ENCODE peak calls at places on chromosomes 1 and 21, in four cellular contexts. Q is K562, N is HepG2, Z is HCT116. F is an unnamed sample.

GRCh38 chr1:58057820-58058219 is 488.7 kb downstream of the OMA1 start:
- DNase-seq in Q (no peak), N (no peak), Z (no peak), F (no peak)

GRCh38 chr1:193113992-193114332 is 7.9 kb upstream of the CDC73 start:
- DNase-seq in Q (peak), Z (no peak), N (no peak), F (no peak)

GRCh38 chr1:154403300-154403943 is 1.7 kb upstream of the IL6R start:
- DNase-seq in Q (no peak), Z (no peak), N (no peak), F (no peak)

GRCh38 chr1:182611787-182612186 is 7.6 kb upstream of the RGS16 start:
- DNase-seq in Z (no peak), Q (no peak), N (no peak), F (no peak)

GRCh38 chr1:236039736-236040670 is 24.9 kb downstream of the NID1 start:
- DNase-seq in Q (no peak), N (peak), Z (no peak), F (no peak)

GRCh38 chr1:35319988-35320713 is 51.6 kb downstream of the ZMYM4 start:
- DNase-seq in Q (no peak), Z (no peak), N (no peak), F (no peak)

GRCh38 chr1:227793948-227794812 is 21.3 kb upstream of the PRSS38 start:
- DNase-seq in Z (no peak), N (no peak), Q (peak), F (peak)

GRCh38 chr21:29647353-29647781 is 292.4 kb downstream of the GRIK1 start:
- DNase-seq in Z (no peak), N (no peak), Q (peak), F (no peak)

GRCh38 chr1:54488831-54489626 is 59.0 kb upstream of the ACOT11 start:
- DNase-seq in Z (peak), N (peak), Q (peak), F (peak)

GRCh38 chr1:5551274-5551966 is 440.8 kb downstream of the NPHP4 start:
- DNase-seq in Q (no peak), N (peak), Z (peak), F (no peak)

DNA sequence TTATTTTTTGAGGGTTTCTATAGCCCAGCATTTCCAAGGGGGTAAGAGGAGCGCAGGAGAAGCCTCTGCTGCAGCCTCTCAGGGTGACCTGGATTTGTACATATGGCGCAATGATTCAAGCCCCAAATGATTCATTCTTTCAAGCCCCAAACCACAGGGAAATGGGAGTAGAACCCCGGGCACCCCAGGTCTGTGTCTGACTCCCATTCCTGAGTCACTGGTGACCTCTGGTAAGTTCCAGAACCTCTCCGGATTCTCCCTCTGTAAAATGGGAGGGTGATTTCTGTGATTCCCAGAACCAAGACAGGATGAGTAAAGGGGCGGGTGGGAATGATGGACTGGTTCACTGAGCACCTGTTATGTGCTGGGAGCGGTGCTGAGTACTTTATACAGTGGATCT is 20.1 kb upstream of the SLC26A9 start:
- DNase-seq in Q (no peak), N (no peak), Z (no peak), F (no peak)
- TF ChIP-seq JUND in Q (no peak), N (no peak), Z (no peak), F (no peak)

GRCh38 chr1:117128323-117129079 is 7.0 kb upstream of the TRIM45 start:
- DNase-seq in Q (peak), N (no peak), Z (peak), F (peak)
- TF ChIP-seq JUND in Q (no peak), N (no peak), Z (no peak), F (no peak)

GRCh38 chr1:222023025-222023424 is 281.1 kb upstream of the DUSP10 start:
- DNase-seq in Z (no peak), N (no peak), Q (no peak), F (no peak)

GRCh38 chr1:222018051-222018450 is 276.2 kb upstream of the DUSP10 start:
- DNase-seq in N (no peak), Q (no peak), Z (no peak), F (no peak)

GRCh38 chr1:222021124-222021523 is 279.2 kb upstream of the DUSP10 start:
- DNase-seq in Q (no peak), Z (no peak), N (no peak), F (no peak)

GRCh38 chr1:222020553-222020952 is 278.7 kb upstream of the DUSP10 start:
- DNase-seq in N (no peak), Z (no peak), Q (no peak), F (no peak)

GRCh38 chr1:222019029-222019428 is 277.1 kb upstream of the DUSP10 start:
- DNase-seq in Q (no peak), Z (no peak), N (no peak), F (no peak)
- TF ChIP-seq JUND in Q (no peak), Z (no peak), N (no peak), F (no peak)

DNA sequence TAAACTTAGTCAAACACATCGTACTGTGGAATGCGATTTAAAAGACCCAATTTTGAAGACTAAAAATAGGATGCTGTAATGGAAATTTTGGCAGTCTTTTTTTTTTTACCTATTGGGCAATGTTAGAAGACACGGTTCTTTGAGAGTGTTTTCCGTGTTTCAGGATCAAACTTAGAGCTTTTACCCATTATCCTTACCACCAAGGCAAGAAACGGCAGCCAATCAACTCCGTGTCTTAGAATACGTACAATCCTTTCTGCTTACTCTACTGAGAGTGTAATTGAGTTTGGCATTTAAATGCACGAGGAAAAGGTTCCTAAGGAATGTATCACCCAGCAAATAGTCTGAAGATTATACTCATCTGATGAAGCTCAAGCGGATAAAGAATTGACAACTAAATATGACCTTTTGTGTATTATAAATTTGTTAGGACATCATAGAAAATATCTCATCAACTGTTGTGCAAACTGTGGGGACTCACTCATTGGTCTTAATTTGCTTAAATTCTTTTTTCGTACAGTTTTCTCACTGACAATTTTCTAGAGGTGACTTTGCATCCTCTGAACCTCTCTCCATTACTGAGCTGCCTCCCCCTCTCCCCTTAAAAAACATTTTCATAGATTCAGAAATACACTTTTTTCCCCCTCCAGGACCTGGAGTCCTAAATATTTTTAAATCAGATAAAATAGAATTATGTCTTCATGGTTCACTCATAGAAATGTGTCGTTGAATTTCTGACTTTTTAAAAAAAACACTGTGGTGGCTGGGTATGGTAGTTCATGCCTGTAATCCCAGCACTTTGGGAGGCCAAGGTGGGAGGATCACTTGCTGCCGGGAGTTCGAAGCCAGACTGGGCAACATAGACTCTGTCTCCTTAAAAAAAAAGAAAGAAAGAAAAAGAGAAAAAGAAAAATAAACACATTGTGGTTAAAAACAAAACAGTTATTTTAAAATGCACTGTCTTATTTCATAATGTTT is 1.3 kb downstream of the CNST start:
- DNase-seq in N (peak), Z (no peak), Q (peak), F (peak)
- TF ChIP-seq JUND in N (no peak), Z (no peak), Q (no peak), F (no peak)

GRCh38 chr1:91805343-91805801 is 80.6 kb downstream of the TGFBR3 start:
- DNase-seq in Z (no peak), Q (no peak), N (no peak), F (no peak)

GRCh38 chr1:91803133-91803532 is 82.8 kb downstream of the TGFBR3 start:
- DNase-seq in Z (no peak), N (no peak), Q (no peak), F (no peak)

GRCh38 chr1:91806146-91806545 is 79.8 kb downstream of the TGFBR3 start:
- DNase-seq in Z (no peak), Q (no peak), N (no peak), F (no peak)

GRCh38 chr1:91804546-91805023 is 81.4 kb downstream of the TGFBR3 start:
- DNase-seq in Q (peak), N (no peak), Z (peak), F (no peak)

DNA sequence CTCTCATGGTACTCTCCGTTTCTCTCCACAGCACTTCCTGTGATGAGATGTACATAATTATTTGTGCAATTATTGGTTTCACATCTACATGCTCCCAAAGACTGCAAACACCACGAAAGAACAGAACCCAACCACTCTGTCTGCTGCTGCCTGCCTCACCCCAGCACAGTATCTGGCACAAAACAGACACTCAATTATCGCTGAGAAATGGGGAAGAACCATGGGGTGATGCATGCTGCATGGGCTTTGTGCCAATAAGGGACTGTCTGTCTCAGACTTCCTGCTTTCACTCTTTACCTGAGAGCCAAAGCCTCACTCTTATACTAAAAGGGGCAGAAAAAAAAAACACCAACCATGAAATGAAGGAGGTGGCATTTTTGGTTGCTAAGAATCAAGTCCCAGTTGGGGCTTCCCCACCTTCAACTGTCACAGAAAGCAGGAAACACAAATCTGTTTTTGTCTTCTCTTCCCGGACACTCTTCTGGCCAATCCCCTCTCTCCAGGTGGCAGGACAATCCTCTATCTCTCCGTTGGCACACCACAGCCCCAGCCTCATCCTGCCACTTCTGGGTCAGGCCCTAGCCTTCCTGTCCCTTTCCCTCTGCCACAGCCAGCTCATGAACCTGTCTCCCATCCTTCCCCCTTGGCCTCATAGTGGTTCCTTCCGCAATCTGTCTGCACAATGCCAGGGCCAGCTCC is 82.0 kb downstream of the TGFBR3 start:
- DNase-seq in Q (peak), Z (no peak), N (no peak), F (no peak)
- TF ChIP-seq JUND in Q (peak), Z (no peak), N (no peak), F (no peak)

GRCh38 chr21:18253252-18253651 is 8.6 kb downstream of the CHODL start:
- DNase-seq in N (no peak), Z (no peak), Q (no peak), F (no peak)
- TF ChIP-seq JUND in N (no peak), Z (no peak), Q (no peak), F (no peak)

DNA sequence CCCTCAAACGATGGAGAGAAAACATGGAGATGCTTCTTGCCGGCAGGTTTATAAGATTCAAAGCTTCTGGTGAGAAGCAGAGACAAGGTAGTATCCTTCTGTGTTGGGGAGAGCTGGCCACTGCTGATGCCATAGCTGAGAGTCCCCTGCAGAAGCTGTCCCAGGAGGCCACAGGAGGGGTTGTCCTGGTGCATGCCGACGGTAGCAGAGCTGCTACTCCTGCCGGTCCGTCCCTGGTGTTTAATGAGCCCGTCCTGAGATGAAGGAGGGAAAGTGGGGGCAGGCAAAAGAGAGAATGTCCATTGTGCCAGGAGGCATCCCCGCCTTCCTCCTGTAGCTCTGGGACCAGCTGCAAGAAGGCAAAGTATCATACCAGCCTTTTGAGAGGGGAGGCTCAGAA is 10.4 kb upstream of the C2CD2 start:
- DNase-seq in Z (no peak), Q (no peak), N (no peak), F (no peak)
- TF ChIP-seq JUND in Z (no peak), Q (no peak), N (no peak), F (no peak)

GRCh38 chr1:1899266-1899966 is 8.5 kb upstream of the GNB1 start:
- DNase-seq in Z (no peak), Q (no peak), N (peak), F (peak)
- TF ChIP-seq JUND in Z (no peak), Q (no peak), N (no peak), F (no peak)

GRCh38 chr1:6586404-6586816 is 6.6 kb downstream of the ZBTB48 start:
- DNase-seq in N (no peak), Q (no peak), Z (no peak), F (no peak)

GRCh38 chr1:6587261-6588005 is 7.6 kb downstream of the ZBTB48 start:
- DNase-seq in N (no peak), Q (no peak), Z (no peak), F (no peak)

GRCh38 chr1:6585081-6585722 is 5.4 kb downstream of the ZBTB48 start:
- DNase-seq in Q (no peak), Z (no peak), N (no peak), F (no peak)

GRCh38 chr1:6584126-6585080 is 4.6 kb downstream of the ZBTB48 start:
- DNase-seq in N (no peak), Z (no peak), Q (no peak), F (no peak)

DNA sequence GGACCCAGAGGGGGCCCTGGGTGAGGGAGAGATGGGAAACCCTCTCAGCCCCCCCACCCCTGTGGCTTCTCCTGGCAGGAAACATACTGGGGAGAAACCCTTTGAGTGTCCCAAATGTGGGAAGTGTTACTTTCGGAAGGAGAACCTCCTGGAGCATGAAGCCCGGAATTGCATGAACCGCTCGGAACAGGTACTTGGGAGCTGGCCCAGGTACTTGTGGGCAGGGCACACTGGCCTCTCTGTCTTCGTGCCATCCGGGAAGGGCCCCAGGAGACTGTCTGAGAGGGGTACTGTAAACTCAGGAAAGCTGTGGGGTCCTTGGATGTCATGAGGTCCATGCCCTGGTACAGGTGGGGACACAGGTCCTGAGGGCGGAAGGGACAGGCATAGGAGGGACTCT is 6.0 kb downstream of the ZBTB48 start:
- DNase-seq in N (no peak), Z (no peak), Q (no peak), F (no peak)
- TF ChIP-seq JUND in N (no peak), Z (no peak), Q (no peak), F (no peak)

DNA sequence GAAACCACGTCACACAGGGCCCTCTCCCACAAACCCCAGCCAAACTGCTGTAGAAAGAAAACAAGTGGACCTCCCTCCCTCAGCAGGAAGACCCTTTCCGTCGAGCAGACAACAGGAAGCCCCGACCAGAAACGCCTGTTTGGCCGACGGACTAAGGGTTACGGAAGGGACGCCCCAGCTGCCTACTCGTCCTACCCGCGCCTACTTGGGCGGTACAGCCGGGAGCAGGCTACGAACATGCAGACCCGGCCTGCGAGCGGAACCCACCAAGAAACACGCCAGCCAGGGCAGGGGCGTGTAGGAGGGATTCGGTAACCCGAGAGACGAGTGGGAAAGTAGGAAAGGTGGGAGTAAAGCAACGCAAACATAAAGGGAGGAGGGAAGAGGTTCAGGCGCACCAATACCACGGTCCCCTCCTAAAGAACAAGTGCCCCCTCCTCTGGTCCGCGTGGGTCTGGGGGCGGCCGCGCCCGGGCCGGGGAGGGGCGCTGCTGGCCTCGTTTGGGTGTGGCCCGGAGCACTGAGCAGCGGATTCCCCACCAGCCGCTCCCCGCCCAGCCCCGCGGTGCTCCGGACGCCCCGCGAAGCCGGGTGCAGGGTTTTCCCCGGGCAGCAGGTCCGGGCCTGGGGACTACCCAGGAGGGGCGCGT is 450 bp downstream of the S100A10 start:
- DNase-seq in Z (no peak), Q (no peak), N (no peak), F (peak)
- TF ChIP-seq JUND in Z (no peak), Q (no peak), N (no peak), F (no peak)